ENCODE peak calls at places on chromosomes 4 and X, in seven cellular contexts. X is stimulated activated CD4-positive, alpha-beta T cell treated with anti-CD3 and anti-CD28 coated beads, Interleukin-15, amount 100 ng/mL, for 1 hour; Z is sigmoid colon; C is AG04449; K is uterus; G is EL; M is adipocyte. B is an unnamed sample.

GRCh38 chr4:168509786-168510185 is 12.9 kb downstream of the PALLD start:
- DNase-seq in Z (no peak), K (no peak), X (no peak), C (peak; percentile 40), M (peak; percentile 68), G (no peak), B (no peak)

GRCh38 chrX:10483191-10483808 is 137.1 kb downstream of the MID1 start:
- DNase-seq in X (no peak), M (no peak), C (no peak), Z (no peak), K (no peak), G (no peak), B (no peak)

GRCh38 chrX:115957862-115958490 is 212.6 kb upstream of the AGTR2 start:
- DNase-seq in Z (no peak), C (no peak), K (no peak), X (no peak), M (no peak), G (no peak), B (no peak)

GRCh38 chr4:93780080-93780479 is 48.5 kb upstream of the ATOH1 start:
- DNase-seq in G (no peak), X (no peak), C (no peak), Z (no peak), K (no peak), M (no peak), B (no peak)

GRCh38 chrX:29858714-29859113 is 356.6 kb upstream of the MAGEB2 start:
- DNase-seq in Z (no peak), M (peak; percentile 58), C (no peak), G (peak; percentile 17), X (no peak), K (no peak), B (no peak)

GRCh38 chr4:159105761-159106243 is 2.9 kb downstream of the RAPGEF2 start:
- DNase-seq in G (peak; percentile 63), K (no peak), M (peak; percentile 45), C (no peak), X (no peak), Z (no peak), B (no peak)

GRCh38 chrX:41923925-41924693 is 755 bp upstream of the CASK start:
- DNase-seq in C (no peak), M (peak; percentile 35), X (no peak), K (no peak), Z (no peak), G (peak; percentile 31), B (no peak)

GRCh38 chr4:52051615-52052474 is 741 bp downstream of the SPATA18 start:
- DNase-seq in X (no peak), K (peak; percentile 47), Z (peak; percentile 80), M (peak; percentile 90), G (peak; percentile 83), C (peak; percentile 45), B (no peak)

GRCh38 chrX:17590892-17591740 is 146.2 kb upstream of the SCML1 start:
- DNase-seq in X (no peak), C (no peak), G (peak; percentile 70), Z (peak; percentile 83), K (peak; percentile 71), M (peak; percentile 87), B (no peak)

GRCh38 chr4:46648088-46648744 is 258.3 kb upstream of the GABRA2 start:
- DNase-seq in Z (no peak), K (no peak), M (no peak), X (no peak), G (no peak), C (no peak), B (no peak)

GRCh38 chr4:162959056-162959455 is 207.6 kb downstream of the NAF1 start:
- DNase-seq in G (no peak), Z (no peak), C (no peak), M (no peak), X (no peak), K (no peak), B (no peak)

GRCh38 chr4:113368056-113368455 is 318.6 kb downstream of the ANK2 start:
- DNase-seq in C (peak; percentile 70), G (peak; percentile 77), X (no peak), K (no peak), Z (no peak), M (peak; percentile 18), B (no peak)

GRCh38 chrX:9416562-9417319 is 48.1 kb upstream of the TBL1X start:
- DNase-seq in G (peak; percentile 0), Z (no peak), M (peak; percentile 74), K (no peak), X (no peak), C (no peak), B (no peak)

GRCh38 chr4:89712141-89712540 is 124.8 kb downstream of the SNCA start:
- DNase-seq in G (peak; percentile 9), X (no peak), C (peak; percentile 31), K (no peak), Z (no peak), M (peak; percentile 81), B (no peak)

GRCh38 chrX:11151799-11152591 is 40.9 kb downstream of the HCCS start:
- DNase-seq in K (no peak), G (no peak), X (no peak), M (peak; percentile 39), C (no peak), Z (no peak), B (no peak)

B was measured in stimulated activated CD8-positive, alpha-beta memory T cell treated with anti-CD3 and anti-CD28 coated beads, Interleukin-15, amount 100 ng/mL, for 1 hour.